ENCODE peak calls at places on chromosomes 12 and 14, in five cellular contexts. One of them, this sample, is unnamed.

GRCh38 chr12:110186059-110186458 is 61.9 kb downstream of the IFT81 start:
- DNase-seq in colonic mucosa: no peak
- DNase-seq in endodermal cell: no peak
- DNase-seq in progenitor cell of endocrine pancreas: no peak
- DNase-seq in uterus: no peak
- DNase-seq in this sample: no peak

GRCh38 chr14:36271939-36272907 is 48.2 kb downstream of the MBIP start:
- DNase-seq in progenitor cell of endocrine pancreas: no peak
- DNase-seq in endodermal cell: no peak
- DNase-seq in colonic mucosa: peak; percentile 40
- DNase-seq in uterus: no peak
- DNase-seq in this sample: peak; percentile 15

GRCh38 chr12:89051065-89051677 is 301.1 kb downstream of the DUSP6 start:
- DNase-seq in uterus: no peak
- DNase-seq in progenitor cell of endocrine pancreas: no peak
- DNase-seq in endodermal cell: peak; percentile 62
- DNase-seq in colonic mucosa: peak; percentile 44
- DNase-seq in this sample: peak; percentile 84

GRCh38 chr12:122216445-122216844 is 9.4 kb downstream of the DIABLO start:
- DNase-seq in uterus: no peak
- DNase-seq in progenitor cell of endocrine pancreas: no peak
- DNase-seq in endodermal cell: no peak
- DNase-seq in colonic mucosa: no peak
- DNase-seq in this sample: no peak

GRCh38 chr12:8922544-8922943 is 8.2 kb downstream of the PHC1 start:
- DNase-seq in progenitor cell of endocrine pancreas: no peak
- DNase-seq in uterus: no peak
- DNase-seq in endodermal cell: peak; percentile 56
- DNase-seq in colonic mucosa: no peak
- DNase-seq in this sample: no peak

GRCh38 chr14:104892517-104893434 is 27.7 kb downstream of the CEP170B start:
- DNase-seq in progenitor cell of endocrine pancreas: peak; percentile 9
- DNase-seq in colonic mucosa: peak; percentile 15
- DNase-seq in endodermal cell: peak; percentile 49
- DNase-seq in uterus: peak; percentile 15
- DNase-seq in this sample: no peak

GRCh38 chr12:34390846-34391700 is 368.8 kb downstream of the ALG10 start:
- DNase-seq in uterus: no peak
- DNase-seq in colonic mucosa: no peak
- DNase-seq in endodermal cell: peak; percentile 10
- DNase-seq in progenitor cell of endocrine pancreas: no peak
- DNase-seq in this sample: no peak

GRCh38 chr12:24252580-24252979 is 303.1 kb upstream of the SOX5 start:
- DNase-seq in progenitor cell of endocrine pancreas: no peak
- DNase-seq in colonic mucosa: no peak
- DNase-seq in uterus: no peak
- DNase-seq in endodermal cell: no peak
- DNase-seq in this sample: no peak

GRCh38 chr14:23572841-23573240 is 5.2 kb upstream of the AP1G2 start:
- DNase-seq in progenitor cell of endocrine pancreas: no peak
- DNase-seq in endodermal cell: peak; percentile 36
- DNase-seq in colonic mucosa: peak; percentile 24
- DNase-seq in uterus: no peak
- DNase-seq in this sample: no peak

GRCh38 chr14:103107941-103108748 is 13.6 kb downstream of the EXOC3L4 start:
- DNase-seq in progenitor cell of endocrine pancreas: no peak
- DNase-seq in endodermal cell: peak; percentile 67
- DNase-seq in colonic mucosa: no peak
- DNase-seq in uterus: no peak
- DNase-seq in this sample: no peak

GRCh38 chr12:6684609-6685008 is 4.6 kb downstream of the ZNF384 start:
- DNase-seq in colonic mucosa: peak; percentile 49
- DNase-seq in uterus: no peak
- DNase-seq in progenitor cell of endocrine pancreas: no peak
- DNase-seq in endodermal cell: peak; percentile 74
- DNase-seq in this sample: peak; percentile 38

GRCh38 chr14:96189288-96189711 is 15.3 kb upstream of the BDKRB2 start:
- DNase-seq in progenitor cell of endocrine pancreas: no peak
- DNase-seq in colonic mucosa: no peak
- DNase-seq in endodermal cell: no peak
- DNase-seq in uterus: no peak
- DNase-seq in this sample: peak; percentile 59

GRCh38 chr14:101363261-101363555 is 198.1 kb upstream of the DIO3 start:
- DNase-seq in progenitor cell of endocrine pancreas: no peak
- DNase-seq in colonic mucosa: no peak
- DNase-seq in uterus: no peak
- DNase-seq in endodermal cell: no peak
- DNase-seq in this sample: no peak

GRCh38 chr12:98126637-98127335 is 388.6 kb upstream of the TMPO start:
- DNase-seq in colonic mucosa: no peak
- DNase-seq in progenitor cell of endocrine pancreas: no peak
- DNase-seq in uterus: no peak
- DNase-seq in endodermal cell: no peak
- DNase-seq in this sample: peak; percentile 0

GRCh38 chr12:62438098-62438692 is 28.4 kb upstream of the MON2 start:
- DNase-seq in uterus: peak; percentile 23
- DNase-seq in endodermal cell: peak; percentile 87
- DNase-seq in colonic mucosa: peak; percentile 74
- DNase-seq in progenitor cell of endocrine pancreas: no peak
- DNase-seq in this sample: peak; percentile 75

GRCh38 chr12:42516573-42516972 is 73.0 kb downstream of the PRICKLE1 start:
- DNase-seq in progenitor cell of endocrine pancreas: no peak
- DNase-seq in colonic mucosa: no peak
- DNase-seq in uterus: no peak
- DNase-seq in endodermal cell: no peak
- DNase-seq in this sample: no peak

GRCh38 chr12:43969882-43970281 is 134.0 kb downstream of the TMEM117 start:
- DNase-seq in uterus: no peak
- DNase-seq in endodermal cell: no peak
- DNase-seq in progenitor cell of endocrine pancreas: no peak
- DNase-seq in colonic mucosa: no peak
- DNase-seq in this sample: peak; percentile 26

GRCh38 chr14:37150414-37150813 is 22.0 kb downstream of the SLC25A21 start:
- DNase-seq in colonic mucosa: no peak
- DNase-seq in endodermal cell: no peak
- DNase-seq in uterus: no peak
- DNase-seq in progenitor cell of endocrine pancreas: no peak
- DNase-seq in this sample: peak; percentile 35

GRCh38 chr14:20714593-20715250 is 26.2 kb downstream of the ANG start:
- DNase-seq in progenitor cell of endocrine pancreas: no peak
- DNase-seq in endodermal cell: no peak
- DNase-seq in uterus: peak; percentile 33
- DNase-seq in colonic mucosa: peak; percentile 69
- DNase-seq in this sample: peak; percentile 87

GRCh38 chr12:88052686-88053085 is 23.5 kb upstream of the C12orf50 start:
- DNase-seq in progenitor cell of endocrine pancreas: no peak
- DNase-seq in colonic mucosa: peak; percentile 18
- DNase-seq in uterus: no peak
- DNase-seq in endodermal cell: peak; percentile 79
- DNase-seq in this sample: peak; percentile 59

GRCh38 chr14:69044965-69045555 is 66.0 kb upstream of the ACTN1 start:
- DNase-seq in colonic mucosa: no peak
- DNase-seq in uterus: peak; percentile 73
- DNase-seq in endodermal cell: no peak
- DNase-seq in progenitor cell of endocrine pancreas: no peak
- DNase-seq in this sample: peak; percentile 61

GRCh38 chr12:127711108-127711507 is 555.9 kb upstream of the TMEM132C start:
- DNase-seq in endodermal cell: peak; percentile 83
- DNase-seq in colonic mucosa: no peak
- DNase-seq in uterus: no peak
- DNase-seq in progenitor cell of endocrine pancreas: no peak
- DNase-seq in this sample: no peak

GRCh38 chr14:55245657-55246268 is 25.5 kb upstream of the FBXO34 start:
- DNase-seq in colonic mucosa: peak; percentile 38
- DNase-seq in endodermal cell: no peak
- DNase-seq in progenitor cell of endocrine pancreas: no peak
- DNase-seq in uterus: no peak
- DNase-seq in this sample: peak; percentile 54

GRCh38 chr12:151579-151978 is 62.4 kb downstream of the SLC6A12 start:
- DNase-seq in endodermal cell: no peak
- DNase-seq in progenitor cell of endocrine pancreas: no peak
- DNase-seq in colonic mucosa: no peak
- DNase-seq in uterus: no peak
- DNase-seq in this sample: no peak

GRCh38 chr14:34496007-34496678 is 34.1 kb upstream of the SPTSSA start:
- DNase-seq in colonic mucosa: no peak
- DNase-seq in endodermal cell: no peak
- DNase-seq in progenitor cell of endocrine pancreas: no peak
- DNase-seq in uterus: peak; percentile 80
- DNase-seq in this sample: no peak

GRCh38 chr12:52139579-52140062 is 52.2 kb downstream of the KRT80 start:
- DNase-seq in colonic mucosa: peak; percentile 62
- DNase-seq in uterus: no peak
- DNase-seq in endodermal cell: peak; percentile 94
- DNase-seq in progenitor cell of endocrine pancreas: peak; percentile 48
- DNase-seq in this sample: no peak

GRCh38 chr14:103103461-103104388 is 9.2 kb downstream of the EXOC3L4 start:
- DNase-seq in endodermal cell: peak; percentile 79
- DNase-seq in progenitor cell of endocrine pancreas: no peak
- DNase-seq in colonic mucosa: peak; percentile 87
- DNase-seq in uterus: no peak
- DNase-seq in this sample: peak; percentile 50

GRCh38 chr12:10331642-10332239 is 24.1 kb downstream of the KLRD1 start:
- DNase-seq in uterus: no peak
- DNase-seq in colonic mucosa: no peak
- DNase-seq in endodermal cell: peak; percentile 48
- DNase-seq in progenitor cell of endocrine pancreas: no peak
- DNase-seq in this sample: peak; percentile 79

GRCh38 chr12:57146092-57146491 is 1.3 kb downstream of the LRP1-AS start:
- DNase-seq in colonic mucosa: no peak
- DNase-seq in endodermal cell: no peak
- DNase-seq in uterus: no peak
- DNase-seq in progenitor cell of endocrine pancreas: no peak
- DNase-seq in this sample: no peak

GRCh38 chr12:108947097-108947496 is 67.2 kb downstream of the DAO start:
- DNase-seq in uterus: no peak
- DNase-seq in colonic mucosa: no peak
- DNase-seq in progenitor cell of endocrine pancreas: no peak
- DNase-seq in endodermal cell: no peak
- DNase-seq in this sample: no peak

GRCh38 chr12:108948369-108948768 is 68.5 kb downstream of the DAO start:
- DNase-seq in colonic mucosa: no peak
- DNase-seq in progenitor cell of endocrine pancreas: no peak
- DNase-seq in uterus: no peak
- DNase-seq in endodermal cell: no peak
- DNase-seq in this sample: no peak

GRCh38 chr12:108955225-108955835 is 65.5 kb downstream of the SVOP start:
- DNase-seq in endodermal cell: no peak
- DNase-seq in progenitor cell of endocrine pancreas: no peak
- DNase-seq in colonic mucosa: no peak
- DNase-seq in uterus: no peak
- DNase-seq in this sample: peak; percentile 39

GRCh38 chr12:108950991-108951739 is 69.7 kb downstream of the SVOP start:
- DNase-seq in endodermal cell: peak; percentile 93
- DNase-seq in progenitor cell of endocrine pancreas: peak; percentile 49
- DNase-seq in uterus: peak; percentile 69
- DNase-seq in colonic mucosa: peak; percentile 76
- DNase-seq in this sample: peak; percentile 78

DNA sequence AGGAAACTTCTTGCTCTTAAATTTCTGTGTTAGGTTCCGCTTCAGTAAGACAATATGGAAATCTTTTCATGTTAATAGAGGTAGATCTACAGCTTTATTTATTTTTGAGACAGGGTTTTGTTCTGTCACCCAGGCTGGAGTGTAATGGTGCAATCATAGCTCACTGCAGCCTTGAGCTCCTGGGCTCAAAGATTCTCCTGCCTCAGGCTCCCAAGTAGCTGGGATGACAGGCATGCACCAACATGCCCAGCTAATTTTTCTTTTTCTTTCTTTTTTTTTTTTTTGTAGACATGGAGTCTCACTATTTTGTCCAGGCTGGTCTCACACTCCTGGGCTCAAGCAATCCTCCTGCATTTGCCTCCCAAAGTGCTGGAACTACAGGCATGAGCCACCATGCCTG is 70.1 kb downstream of the DAO start:
- DNase-seq in progenitor cell of endocrine pancreas: no peak
- DNase-seq in colonic mucosa: no peak
- DNase-seq in uterus: no peak
- DNase-seq in endodermal cell: no peak
- DNase-seq in this sample: no peak
- TF ChIP-seq CTCF in progenitor cell of endocrine pancreas: no peak
- TF ChIP-seq CTCF in colonic mucosa: no peak
- TF ChIP-seq CTCF in uterus: no peak
- TF ChIP-seq CTCF in endodermal cell: no peak
- TF ChIP-seq CTCF in this sample: no peak

GRCh38 chr12:23221066-23221465 is 596.1 kb downstream of the ETNK1 start:
- DNase-seq in progenitor cell of endocrine pancreas: no peak
- DNase-seq in endodermal cell: peak; percentile 82
- DNase-seq in uterus: no peak
- DNase-seq in colonic mucosa: no peak
- DNase-seq in this sample: no peak
- TF ChIP-seq CTCF in progenitor cell of endocrine pancreas: peak; percentile 56
- TF ChIP-seq CTCF in endodermal cell: peak; percentile 97
- TF ChIP-seq CTCF in uterus: peak; percentile 18
- TF ChIP-seq CTCF in colonic mucosa: no peak
- TF ChIP-seq CTCF in this sample: peak; percentile 31

GRCh38 chr12:119695034-119695433 is 27.1 kb downstream of the PRKAB1 start:
- DNase-seq in uterus: no peak
- DNase-seq in colonic mucosa: no peak
- DNase-seq in progenitor cell of endocrine pancreas: no peak
- DNase-seq in endodermal cell: peak; percentile 77
- DNase-seq in this sample: peak; percentile 21
- TF ChIP-seq CTCF in uterus: no peak
- TF ChIP-seq CTCF in colonic mucosa: peak; percentile 37
- TF ChIP-seq CTCF in progenitor cell of endocrine pancreas: peak; percentile 50
- TF ChIP-seq CTCF in endodermal cell: peak; percentile 78
- TF ChIP-seq CTCF in this sample: peak; percentile 56

GRCh38 chr14:100138082-100138787 is 21.2 kb downstream of the DEGS2 start:
- DNase-seq in progenitor cell of endocrine pancreas: no peak
- DNase-seq in colonic mucosa: no peak
- DNase-seq in endodermal cell: no peak
- DNase-seq in uterus: no peak
- DNase-seq in this sample: no peak

GRCh38 chr14:100135073-100135472 is 24.4 kb downstream of the DEGS2 start:
- DNase-seq in colonic mucosa: no peak
- DNase-seq in endodermal cell: no peak
- DNase-seq in uterus: no peak
- DNase-seq in progenitor cell of endocrine pancreas: no peak
- DNase-seq in this sample: no peak

GRCh38 chr14:100134591-100134990 is 24.9 kb downstream of the DEGS2 start:
- DNase-seq in endodermal cell: no peak
- DNase-seq in uterus: no peak
- DNase-seq in colonic mucosa: peak; percentile 62
- DNase-seq in progenitor cell of endocrine pancreas: no peak
- DNase-seq in this sample: no peak

GRCh38 chr14:100137173-100137572 is 22.3 kb downstream of the DEGS2 start:
- DNase-seq in endodermal cell: no peak
- DNase-seq in colonic mucosa: no peak
- DNase-seq in uterus: no peak
- DNase-seq in progenitor cell of endocrine pancreas: no peak
- DNase-seq in this sample: no peak

DNA sequence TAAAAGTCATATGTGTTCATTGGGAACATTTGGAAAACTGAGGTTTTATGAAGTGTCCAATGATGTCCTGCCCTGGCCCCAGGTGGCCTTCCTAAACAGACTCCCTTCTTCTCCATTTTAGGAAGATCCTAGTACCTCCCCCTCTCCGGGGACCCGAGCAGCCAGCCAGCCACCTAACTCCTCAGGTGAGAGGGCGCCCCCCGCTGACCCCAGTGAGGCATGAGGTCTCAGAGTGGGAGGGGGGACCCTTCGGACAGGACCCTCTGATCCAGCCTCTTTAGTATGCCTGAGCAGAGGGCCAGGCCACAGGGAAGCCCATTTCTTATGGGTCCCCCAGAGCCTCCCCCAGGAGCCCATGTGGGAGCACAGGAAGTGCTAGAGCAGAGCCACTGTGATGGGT is 23.7 kb downstream of the DEGS2 start:
- DNase-seq in progenitor cell of endocrine pancreas: no peak
- DNase-seq in endodermal cell: peak; percentile 61
- DNase-seq in colonic mucosa: no peak
- DNase-seq in uterus: no peak
- DNase-seq in this sample: no peak
- TF ChIP-seq CTCF in progenitor cell of endocrine pancreas: no peak
- TF ChIP-seq CTCF in endodermal cell: peak; percentile 39
- TF ChIP-seq CTCF in colonic mucosa: no peak
- TF ChIP-seq CTCF in uterus: no peak
- TF ChIP-seq CTCF in this sample: no peak